ENCODE peak calls at places on chromosomes 12 and 14, in seven cellular contexts. H is suprapubic skin, T is Peyer's patch, E is IMR-90, X is gastrocnemius medialis, D is K562, K is AG04450. F is an unnamed sample.

GRCh38 chr12:12008931-12009611 is 61.7 kb upstream of the BCL2L14 start:
- DNase-seq in H (no peak), T (peak; percentile 52), E (peak; percentile 31), X (no peak), D (no peak), K (no peak), F (peak; percentile 43)

GRCh38 chr14:94180655-94181271 is 6.6 kb downstream of the PPP4R4 start:
- DNase-seq in H (no peak), T (no peak), E (peak; percentile 42), X (no peak), D (peak; percentile 12), K (no peak), F (peak; percentile 15)

GRCh38 chr12:12890815-12891645 is at the start of gene GPRC5A:
- DNase-seq in H (peak; percentile 92), T (peak; percentile 92), E (peak; percentile 98), X (peak; percentile 55), D (peak; percentile 48), K (peak; percentile 82), F (peak; percentile 98)

GRCh38 chr14:68143341-68143807 is 323.8 kb downstream of the RAD51B start:
- DNase-seq in H (peak; percentile 92), T (peak; percentile 74), E (peak; percentile 36), X (peak; percentile 56), D (no peak), K (no peak), F (no peak)

GRCh38 chr12:25959069-25959961 is 833 bp downstream of the RASSF8 start:
- DNase-seq in H (no peak), T (peak; percentile 57), E (peak; percentile 85), X (peak; percentile 40), D (no peak), K (peak; percentile 39), F (peak; percentile 80)

GRCh38 chr12:104620761-104621531 is 164.2 kb downstream of the CHST11 start:
- DNase-seq in H (no peak), T (no peak), E (no peak), X (no peak), D (no peak), K (no peak), F (peak; percentile 18)

GRCh38 chr12:58877243-58877743 is 43.0 kb downstream of the LRIG3 start:
- DNase-seq in H (no peak), T (no peak), E (peak; percentile 100), X (no peak), D (no peak), K (peak; percentile 97), F (peak; percentile 98)

GRCh38 chr12:81084848-81085350 is 7.0 kb downstream of the ACSS3 start:
- DNase-seq in H (no peak), T (no peak), E (no peak), X (no peak), D (no peak), K (no peak), F (peak; percentile 11)

GRCh38 chr14:86675059-86675458 is 1145.1 kb downstream of the FLRT2 start:
- DNase-seq in H (no peak), T (no peak), E (no peak), X (no peak), D (no peak), K (no peak), F (no peak)

GRCh38 chr12:109127533-109128242 is 11.3 kb downstream of the ACACB start:
- DNase-seq in H (no peak), T (no peak), E (no peak), X (peak; percentile 83), D (no peak), K (no peak), F (no peak)

GRCh38 chr12:106170285-106170684 is 31.5 kb upstream of the NUAK1 start:
- DNase-seq in H (no peak), T (no peak), E (peak; percentile 55), X (peak; percentile 42), D (no peak), K (no peak), F (peak; percentile 73)

GRCh38 chr14:102499401-102500189 is 10.0 kb downstream of the ANKRD9 start:
- DNase-seq in H (no peak), T (no peak), E (no peak), X (peak; percentile 64), D (no peak), K (no peak), F (no peak)

GRCh38 chr14:26702721-26703250 is 105.0 kb upstream of the NOVA1 start:
- DNase-seq in H (no peak), T (no peak), E (no peak), X (no peak), D (no peak), K (no peak), F (no peak)

GRCh38 chr14:103112488-103113243 is 10.6 kb upstream of the TNFAIP2 start:
- DNase-seq in H (no peak), T (no peak), E (no peak), X (no peak), D (no peak), K (no peak), F (no peak)

GRCh38 chr12:101407054-101407437 is 526 bp downstream of the ARL1 start:
- DNase-seq in H (no peak), T (no peak), E (no peak), X (peak; percentile 6), D (no peak), K (peak; percentile 6), F (no peak)

GRCh38 chr12:84807249-84807648 is 105.3 kb downstream of the SLC6A15 start:
- DNase-seq in H (no peak), T (no peak), E (peak; percentile 30), X (no peak), D (no peak), K (no peak), F (peak; percentile 65)

GRCh38 chr12:105995986-105996385 is 142.8 kb downstream of the NUAK1 start:
- DNase-seq in H (no peak), T (no peak), E (peak; percentile 41), X (no peak), D (no peak), K (no peak), F (no peak)

GRCh38 chr12:49809369-49810158 is 18.6 kb downstream of the NCKAP5L start:
- DNase-seq in H (no peak), T (no peak), E (no peak), X (no peak), D (no peak), K (no peak), F (no peak)
- H3K27ac ChIP-seq in H (peak overlapping the region; percentile 79), T (peak overlapping the region; percentile 38), E (no peak overlapping the region), X (peak overlapping the region; percentile 77), D (no peak overlapping the region), K (peak overlapping the region; percentile 21), F (no peak overlapping the region)

DNA sequence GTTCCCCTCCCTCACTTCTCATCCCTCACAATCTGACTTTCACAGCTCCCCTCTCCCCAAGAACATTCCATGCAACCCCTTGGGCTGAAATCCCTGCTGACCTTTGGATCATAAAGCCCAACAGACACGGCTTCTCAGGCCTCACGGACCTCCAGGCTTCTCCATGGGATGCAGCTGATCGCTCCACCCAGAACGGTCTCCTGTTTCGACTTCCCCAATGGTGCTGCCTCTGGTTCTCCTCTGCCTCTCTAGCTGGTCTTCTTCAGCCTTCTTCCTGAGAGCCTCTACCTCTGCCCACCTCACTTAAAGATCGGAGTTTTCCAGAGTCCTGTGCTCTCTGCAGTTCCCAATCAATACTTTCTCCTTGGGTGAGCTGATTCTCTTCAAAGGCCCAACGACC is 17.8 kb upstream of the PRMT8 start:
- DNase-seq in H (no peak), T (no peak), E (no peak), X (no peak), D (no peak), K (no peak), F (no peak)
- H3K27me3 ChIP-seq in H (peaks cover 12% of the 10 kb centered on the region), T (no peaks in the 10 kb centered on the region), E (no peaks in the 10 kb centered on the region), X (no peaks in the 10 kb centered on the region), D (no peaks in the 10 kb centered on the region), K (no peaks in the 10 kb centered on the region), F (no peaks in the 10 kb centered on the region)

GRCh38 chr14:104552738-104553125 is 26.8 kb upstream of the C14orf180 start:
- DNase-seq in H (no peak), T (no peak), E (no peak), X (no peak), D (no peak), K (no peak), F (no peak)

GRCh38 chr14:104549536-104550339 is 29.8 kb upstream of the C14orf180 start:
- DNase-seq in H (peak; percentile 45), T (peak; percentile 14), E (no peak), X (no peak), D (no peak), K (no peak), F (no peak)

GRCh38 chr14:104550340-104550848 is 29.2 kb upstream of the C14orf180 start:
- DNase-seq in H (peak; percentile 61), T (peak; percentile 15), E (no peak), X (no peak), D (no peak), K (no peak), F (no peak)

GRCh38 chr14:104551851-104552737 is 27.5 kb upstream of the C14orf180 start:
- DNase-seq in H (peak; percentile 72), T (peak; percentile 30), E (no peak), X (no peak), D (no peak), K (no peak), F (no peak)

DNA sequence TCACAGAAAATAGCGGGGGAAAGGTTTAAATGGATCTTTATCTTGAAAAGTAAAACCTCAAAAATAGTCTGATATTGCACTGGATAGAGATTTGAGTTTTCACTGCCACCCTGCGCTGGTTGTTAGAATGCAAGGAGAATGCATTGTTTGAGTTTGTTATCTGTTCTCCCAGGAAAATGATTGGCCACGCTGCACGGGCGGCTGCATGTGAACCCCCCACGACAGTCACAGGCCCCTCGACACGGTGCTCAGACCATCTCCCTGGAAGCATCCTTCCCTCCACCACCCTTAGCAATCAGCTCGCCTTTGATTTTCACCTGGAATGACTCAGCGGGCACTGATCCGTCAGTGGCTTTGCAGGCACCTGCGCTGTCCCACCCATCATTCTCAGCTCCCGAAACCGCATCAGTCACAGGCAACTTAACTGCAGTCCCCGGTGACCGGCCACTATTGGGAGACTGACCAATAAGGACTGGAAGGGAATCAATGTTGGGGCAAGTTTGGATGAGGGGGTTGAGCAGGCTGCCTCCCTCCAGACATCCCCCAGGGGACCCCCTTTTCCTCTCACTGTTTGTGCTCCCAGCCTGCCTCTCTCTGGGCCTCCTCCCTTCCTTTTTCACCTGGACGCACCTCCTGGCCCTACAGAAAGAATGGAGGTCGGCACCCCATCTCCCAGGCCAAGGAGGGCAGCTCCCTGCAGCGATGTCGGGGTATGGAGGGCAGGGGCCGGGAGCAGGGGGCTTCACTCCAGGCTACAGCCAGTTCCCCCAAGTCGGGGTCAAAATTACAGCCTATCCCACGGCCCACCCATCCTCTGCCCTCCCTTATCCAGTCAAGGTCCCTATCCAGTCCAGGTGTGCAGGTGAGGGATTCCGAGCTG is 28.5 kb upstream of the C14orf180 start:
- DNase-seq in H (peak; percentile 60), T (peak; percentile 29), E (no peak), X (no peak), D (no peak), K (no peak), F (no peak)
- TF ChIP-seq CTCF in H (no peak), T (no peak), E (no peak), X (no peak), D (peak; percentile 13), K (no peak), F (no peak)

GRCh38 chr14:70755655-70756054 is 53.7 kb downstream of the MAP3K9 start:
- DNase-seq in H (no peak), T (no peak), E (no peak), X (no peak), D (no peak), K (no peak), F (no peak)

GRCh38 chr14:70759398-70759797 is 49.9 kb downstream of the MAP3K9 start:
- DNase-seq in H (no peak), T (no peak), E (no peak), X (no peak), D (no peak), K (no peak), F (no peak)

GRCh38 chr14:70753518-70753953 is 55.8 kb downstream of the MAP3K9 start:
- DNase-seq in H (no peak), T (no peak), E (no peak), X (no peak), D (no peak), K (no peak), F (no peak)

GRCh38 chr14:70754989-70755388 is 54.3 kb downstream of the MAP3K9 start:
- DNase-seq in H (no peak), T (no peak), E (no peak), X (no peak), D (no peak), K (no peak), F (peak; percentile 4)
- H3K27ac ChIP-seq in H (no peak overlapping the region), T (no peak overlapping the region), E (no peak overlapping the region), X (no peak overlapping the region), D (no peak overlapping the region), K (no peak overlapping the region), F (no peak overlapping the region)